ENCODE peak calls at places on chromosome 3, in seven cellular contexts. V is neural crest cell, W is fibroblast of mammary gland, D is BJ, Z is transverse colon, U is heart right ventricle, P is breast epithelium. S is an unnamed sample.

GRCh38 chr3:87771338-87772059 is 287.3 kb downstream of the CGGBP1 start:
- DNase-seq in V (no peak), W (peak), D (no peak), Z (no peak), U (peak), P (no peak), S (no peak)

GRCh38 chr3:46517016-46517770 is 19.4 kb downstream of the RTP3 start:
- DNase-seq in V (no peak), W (peak), D (peak), Z (no peak), U (no peak), P (no peak), S (no peak)

GRCh38 chr3:24394754-24395153 is 99.9 kb downstream of the THRB start:
- DNase-seq in V (no peak), W (no peak), D (no peak), Z (no peak), U (no peak), P (no peak), S (no peak)

GRCh38 chr3:125150525-125151436 is 61.8 kb downstream of the SLC12A8 start:
- DNase-seq in V (peak), W (peak), D (no peak), Z (peak), U (no peak), P (no peak), S (no peak)

GRCh38 chr3:37456270-37456708 is 281.9 kb upstream of the LRRFIP2 start:
- DNase-seq in V (no peak), W (peak), D (no peak), Z (peak), U (peak), P (no peak), S (no peak)

GRCh38 chr3:180409170-180409569 is 192.8 kb upstream of the TTC14 start:
- DNase-seq in V (no peak), W (peak), D (no peak), Z (no peak), U (no peak), P (no peak), S (no peak)

GRCh38 chr3:160090653-160091052 is 102.0 kb downstream of the IL12A start:
- DNase-seq in V (no peak), W (no peak), D (no peak), Z (no peak), U (no peak), P (no peak), S (no peak)

GRCh38 chr3:129018271-129018670 is 17.2 kb downstream of the EFCC1 start:
- DNase-seq in V (no peak), W (no peak), D (no peak), Z (no peak), U (no peak), P (no peak), S (no peak)

GRCh38 chr3:168596175-168596574 is 500.5 kb upstream of the GOLIM4 start:
- DNase-seq in V (no peak), W (no peak), D (no peak), Z (no peak), U (no peak), P (no peak), S (no peak)

GRCh38 chr3:112350181-112350825 is 17.3 kb downstream of the CD200 start:
- DNase-seq in V (no peak), W (no peak), D (no peak), Z (no peak), U (no peak), P (no peak), S (no peak)

GRCh38 chr3:146165844-146166243 is 4.9 kb upstream of the PLOD2 start:
- DNase-seq in V (no peak), W (no peak), D (no peak), Z (no peak), U (no peak), P (no peak), S (no peak)

GRCh38 chr3:168053115-168053514 is 42.6 kb downstream of the GOLIM4 start:
- DNase-seq in V (no peak), W (no peak), D (no peak), Z (no peak), U (no peak), P (no peak), S (no peak)

GRCh38 chr3:100317928-100318327 is 16.6 kb upstream of the NIT2 start:
- DNase-seq in V (no peak), W (no peak), D (no peak), Z (no peak), U (no peak), P (no peak), S (no peak)

GRCh38 chr3:184166671-184167070 is 8.0 kb upstream of the AP2M1 start:
- DNase-seq in V (no peak), W (no peak), D (no peak), Z (no peak), U (no peak), P (no peak), S (no peak)

GRCh38 chr3:88589131-88589530 is 439.4 kb downstream of the C3orf38 start:
- DNase-seq in V (no peak), W (no peak), D (no peak), Z (no peak), U (no peak), P (no peak), S (no peak)

GRCh38 chr3:197750863-197751737 is 1.4 kb downstream of the FYTTD1 start:
- DNase-seq in V (peak), W (peak), D (no peak), Z (peak), U (peak), P (no peak), S (no peak)

GRCh38 chr3:97975466-97975865 is 3.2 kb upstream of the RIOX2 start:
- DNase-seq in V (no peak), W (no peak), D (no peak), Z (no peak), U (no peak), P (no peak), S (no peak)

GRCh38 chr3:141230293-141230692 is 1.3 kb upstream of the PXYLP1 start:
- DNase-seq in V (no peak), W (no peak), D (no peak), Z (no peak), U (no peak), P (no peak), S (no peak)

GRCh38 chr3:141229132-141229531 is 2.5 kb upstream of the PXYLP1 start:
- DNase-seq in V (no peak), W (no peak), D (no peak), Z (no peak), U (no peak), P (no peak), S (no peak)

GRCh38 chr3:141231923-141232861 is 567 bp downstream of the PXYLP1 start:
- DNase-seq in V (peak), W (no peak), D (no peak), Z (peak), U (no peak), P (peak), S (no peak)

GRCh38 chr3:141233457-141234161 is 2.0 kb downstream of the PXYLP1 start:
- DNase-seq in V (no peak), W (no peak), D (no peak), Z (no peak), U (no peak), P (no peak), S (no peak)

DNA sequence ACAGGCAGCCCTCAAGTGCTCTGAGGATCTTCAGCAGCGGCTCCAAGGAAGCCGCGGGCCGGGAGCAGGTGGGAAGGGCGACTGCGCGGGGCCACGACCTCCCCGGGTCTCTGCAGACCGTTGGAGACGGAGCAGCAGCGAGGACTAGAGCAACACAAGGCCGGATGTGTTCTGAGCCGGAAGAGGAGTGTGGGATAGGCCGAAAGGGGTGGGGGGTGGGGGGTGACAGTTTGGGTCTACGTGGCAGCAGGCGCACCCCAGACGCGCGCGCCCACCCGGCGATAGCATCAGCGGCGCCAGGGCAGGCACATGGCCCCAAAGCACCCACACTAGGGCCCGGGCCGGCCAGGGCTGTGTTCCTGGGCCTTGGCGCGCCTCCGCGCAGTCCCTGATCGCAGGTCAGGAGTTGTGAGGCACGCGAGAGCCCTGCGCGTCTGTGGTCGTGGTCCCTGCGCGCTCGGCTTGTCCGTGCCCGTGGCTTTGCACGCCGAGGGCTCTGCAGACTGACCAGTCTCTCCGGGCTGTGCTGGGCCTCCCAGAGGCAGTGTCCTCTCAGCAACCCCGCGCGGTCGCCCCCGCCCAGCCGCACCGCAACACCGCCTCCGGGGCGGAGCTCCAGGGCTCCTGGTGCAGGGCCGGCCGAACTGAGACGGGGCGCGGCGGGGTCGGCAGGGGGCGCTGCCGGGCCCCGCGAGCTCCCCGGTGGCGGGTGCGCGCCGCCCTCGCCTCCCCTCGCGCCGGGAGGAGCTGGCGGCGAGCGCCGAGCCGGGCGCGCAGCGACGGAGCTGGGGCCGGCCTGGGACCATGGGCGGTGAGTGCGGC is at the start of gene PXYLP1:
- DNase-seq in V (peak), W (peak), D (peak), Z (peak), U (peak), P (peak), S (peak)
- TF ChIP-seq CTCF in V (peak), W (no peak), D (peak), Z (peak), U (peak), P (peak), S (peak)

GRCh38 chr3:49028298-49028672 is 913 bp downstream of the IMPDH2 start:
- DNase-seq in V (no peak), W (no peak), D (no peak), Z (no peak), U (no peak), P (no peak), S (no peak)

GRCh38 chr3:49030331-49030730 is 1.1 kb upstream of the IMPDH2 start:
- DNase-seq in V (no peak), W (no peak), D (no peak), Z (no peak), U (no peak), P (no peak), S (no peak)

GRCh38 chr3:49029563-49029884 is 326 bp upstream of the IMPDH2 start:
- DNase-seq in V (no peak), W (no peak), D (no peak), Z (no peak), U (no peak), P (no peak), S (no peak)

GRCh38 chr3:49027634-49028033 is 1.6 kb downstream of the IMPDH2 start:
- DNase-seq in V (no peak), W (no peak), D (no peak), Z (no peak), U (no peak), P (no peak), S (no peak)

GRCh38 chr3:49028673-49029562 is at the start of gene IMPDH2:
- DNase-seq in V (peak), W (peak), D (peak), Z (peak), U (peak), P (peak), S (peak)
- TF ChIP-seq CTCF in V (no peak), W (no peak), D (peak), Z (peak), U (no peak), P (no peak), S (no peak)

GRCh38 chr3:136350132-136350531 is 100.0 kb downstream of the PCCB start:
- DNase-seq in V (no peak), W (peak), D (peak), Z (peak), U (no peak), P (no peak), S (no peak)

GRCh38 chr3:136351905-136352304 is 101.8 kb downstream of the PCCB start:
- DNase-seq in V (no peak), W (no peak), D (no peak), Z (no peak), U (no peak), P (no peak), S (no peak)

GRCh38 chr3:136351351-136351750 is 101.2 kb downstream of the PCCB start:
- DNase-seq in V (no peak), W (no peak), D (no peak), Z (no peak), U (no peak), P (no peak), S (no peak)

GRCh38 chr3:136353461-136353860 is 103.3 kb downstream of the PCCB start:
- DNase-seq in V (no peak), W (no peak), D (no peak), Z (no peak), U (no peak), P (no peak), S (no peak)

GRCh38 chr3:136350557-136350956 is 100.4 kb downstream of the PCCB start:
- DNase-seq in V (no peak), W (peak), D (peak), Z (no peak), U (no peak), P (no peak), S (no peak)
- TF ChIP-seq CTCF in V (no peak), W (no peak), D (no peak), Z (no peak), U (no peak), P (no peak), S (no peak)

DNA sequence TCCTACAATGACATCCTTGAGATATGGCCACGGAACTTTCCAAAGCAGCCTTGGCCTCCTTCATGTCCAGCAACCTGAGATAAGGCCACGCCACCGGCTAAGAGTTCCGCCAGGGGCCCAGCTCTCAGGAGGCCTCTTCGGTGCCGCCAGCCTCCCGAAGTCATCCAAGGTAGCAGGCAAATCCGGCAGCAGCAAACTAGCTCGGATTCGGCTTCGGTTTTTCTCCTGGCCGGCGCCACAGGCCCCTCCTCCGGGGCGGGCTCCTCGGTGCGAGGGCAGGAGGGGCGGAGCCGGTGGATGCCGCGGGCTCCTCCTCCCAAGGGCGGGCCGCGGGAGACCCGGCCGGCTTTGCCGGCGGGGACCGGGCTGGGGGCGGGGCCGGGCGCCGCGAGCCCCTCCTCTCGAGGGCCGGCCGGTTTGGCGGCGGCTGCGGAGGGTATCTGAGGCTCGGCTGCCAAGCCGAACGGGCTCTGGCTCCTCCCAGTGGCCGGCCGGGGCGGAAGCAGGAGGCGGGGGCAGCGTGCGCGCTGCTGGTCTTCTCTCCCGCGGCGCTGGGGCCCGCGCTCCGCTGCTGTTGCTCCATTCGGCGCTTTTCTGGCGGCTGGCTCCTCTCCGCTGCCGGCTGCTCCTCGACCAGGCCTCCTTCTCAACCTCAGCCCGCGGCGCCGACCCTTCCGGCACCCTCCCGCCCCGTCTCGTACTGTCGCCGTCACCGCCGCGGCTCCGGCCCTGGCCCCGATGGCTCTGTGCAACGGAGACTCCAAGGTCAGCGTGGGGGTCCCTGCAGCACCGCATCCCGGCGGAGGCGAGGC is at the start of gene GMPS:
- DNase-seq in V (peak), W (peak), D (peak), Z (peak), U (peak), P (peak), S (peak)
- TF ChIP-seq CTCF in V (peak), W (no peak), D (peak), Z (peak), U (peak), P (peak), S (peak)

DNA sequence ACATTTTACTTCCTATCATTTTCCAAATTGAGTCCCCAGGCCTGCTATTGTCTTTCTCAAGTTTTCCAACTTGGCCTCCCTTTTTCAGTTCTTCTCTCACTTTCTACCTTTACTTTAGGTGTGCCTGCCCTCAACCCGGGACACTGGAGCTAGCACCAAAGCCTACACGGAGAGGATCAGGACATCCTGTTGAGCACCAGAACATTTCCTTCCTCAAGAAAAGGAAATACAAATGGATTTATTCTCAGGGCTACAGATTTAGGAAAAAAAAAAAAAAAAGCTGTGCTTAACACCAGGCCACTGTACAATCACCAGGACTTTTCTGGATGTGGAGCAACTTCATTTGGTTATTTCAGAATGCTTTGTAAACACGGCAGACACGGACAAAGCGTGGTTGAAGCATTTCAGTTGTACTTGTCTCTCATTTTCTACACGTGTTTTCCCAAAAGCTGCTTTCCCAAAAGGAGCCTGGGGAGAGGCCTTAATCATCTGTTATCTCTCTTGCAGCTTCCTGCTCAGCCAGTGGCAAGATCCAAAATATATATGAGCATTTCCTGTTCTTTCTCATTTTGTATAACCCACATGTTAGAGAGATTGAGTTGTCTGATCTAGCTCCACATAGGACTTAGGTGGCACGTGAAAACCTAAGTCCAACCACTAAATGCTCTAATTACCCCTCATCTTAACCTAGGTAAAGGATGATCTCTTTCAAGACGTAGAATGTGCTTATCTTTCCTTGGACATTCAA is 15.5 kb upstream of the ATP1B3 start:
- DNase-seq in V (no peak), W (no peak), D (no peak), Z (no peak), U (peak), P (no peak), S (no peak)
- TF ChIP-seq CTCF in V (no peak), W (no peak), D (no peak), Z (no peak), U (no peak), P (no peak), S (no peak)

DNA sequence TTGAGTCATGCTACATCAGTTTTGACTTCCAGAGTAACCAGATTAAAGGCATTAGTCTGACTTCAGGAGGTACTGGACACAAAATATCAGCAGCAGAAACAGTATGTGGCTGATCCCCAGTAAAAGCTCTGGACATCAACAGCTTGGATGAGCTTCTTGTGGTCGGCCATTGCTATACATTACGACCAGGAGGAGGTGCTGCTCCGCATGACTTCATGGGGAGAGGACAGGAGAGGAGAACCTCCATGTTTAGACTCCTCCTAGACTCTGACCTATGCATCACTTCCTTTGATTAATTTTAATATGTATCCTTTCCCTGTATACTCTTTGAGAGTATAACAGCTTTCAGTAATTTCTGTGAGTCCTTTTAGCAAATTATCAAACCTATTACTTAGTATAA is 285.6 kb upstream of the ARHGEF26 start:
- DNase-seq in V (no peak), W (peak), D (no peak), Z (no peak), U (no peak), P (no peak), S (no peak)
- TF ChIP-seq CTCF in V (no peak), W (peak), D (no peak), Z (no peak), U (no peak), P (no peak), S (no peak)

GRCh38 chr3:132032959-132033358 is 1.9 kb downstream of the CPNE4 start:
- DNase-seq in V (no peak), W (no peak), D (no peak), Z (no peak), U (no peak), P (no peak), S (no peak)

GRCh38 chr3:132033471-132033870 is 1.3 kb downstream of the CPNE4 start:
- DNase-seq in V (no peak), W (no peak), D (no peak), Z (no peak), U (no peak), P (no peak), S (no peak)

GRCh38 chr3:132034486-132035464 is at the start of gene CPNE4:
- DNase-seq in V (peak), W (peak), D (no peak), Z (peak), U (peak), P (peak), S (no peak)

GRCh38 chr3:132034097-132034485 is 723 bp downstream of the CPNE4 start:
- DNase-seq in V (no peak), W (no peak), D (no peak), Z (no peak), U (no peak), P (no peak), S (no peak)

DNA sequence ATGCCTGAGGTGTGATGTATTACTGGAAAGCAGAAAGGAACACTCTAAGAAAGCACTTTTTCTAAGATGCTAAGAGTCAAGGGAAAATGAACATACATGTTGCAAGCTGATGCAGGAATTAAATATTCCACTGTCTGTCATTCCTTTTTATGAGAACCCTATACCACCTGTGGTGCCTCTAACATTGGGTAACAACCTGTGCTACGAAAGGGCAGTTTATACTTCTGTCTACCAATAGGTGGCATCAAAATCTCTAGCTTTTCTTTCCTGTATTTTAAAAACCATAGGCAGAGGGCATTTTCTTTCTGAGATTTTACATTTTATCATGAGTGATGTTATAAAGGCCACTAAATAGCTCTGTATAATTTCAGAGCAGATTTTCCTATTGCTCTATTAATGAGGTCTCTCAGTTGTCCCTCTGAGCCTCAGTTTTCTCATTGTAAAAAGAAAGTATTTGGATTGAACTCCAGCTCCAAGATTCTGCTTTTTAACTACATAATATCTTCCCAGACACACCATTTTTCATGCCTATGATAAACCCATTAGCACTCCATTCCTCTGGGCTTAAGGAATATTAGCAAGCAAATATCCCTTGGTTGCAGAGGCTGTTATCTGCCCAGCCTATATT is 3.5 kb upstream of the CPNE4 start:
- DNase-seq in V (no peak), W (peak), D (no peak), Z (no peak), U (no peak), P (no peak), S (no peak)
- TF ChIP-seq CTCF in V (peak), W (peak), D (peak), Z (peak), U (peak), P (peak), S (peak)

S was measured in esophagus squamous epithelium.